ENCODE peak calls at places on chromosomes 1 and 21, in nine cellular contexts. One of them, this sample, is unnamed.

GRCh38 chr1:7046891-7047290 is 261.6 kb downstream of the CAMTA1 start:
- DNase-seq in left ventricle myocardium inferior: no peak
- DNase-seq in mammary epithelial cell: no peak
- DNase-seq in fibroblast of lung: peak; percentile 55
- DNase-seq in astrocyte: peak; percentile 46
- DNase-seq in IMR-90: peak; percentile 6
- DNase-seq in lung: no peak
- DNase-seq in esophagus squamous epithelium: no peak
- DNase-seq in GM23248: peak; percentile 13
- DNase-seq in this sample: no peak

GRCh38 chr1:230414102-230414501 is 12.0 kb downstream of the PGBD5 start:
- DNase-seq in lung: no peak
- DNase-seq in IMR-90: no peak
- DNase-seq in astrocyte: no peak
- DNase-seq in left ventricle myocardium inferior: no peak
- DNase-seq in esophagus squamous epithelium: no peak
- DNase-seq in GM23248: no peak
- DNase-seq in mammary epithelial cell: no peak
- DNase-seq in fibroblast of lung: no peak
- DNase-seq in this sample: no peak

GRCh38 chr21:29658177-29658933 is 281.4 kb downstream of the GRIK1 start:
- DNase-seq in esophagus squamous epithelium: no peak
- DNase-seq in mammary epithelial cell: no peak
- DNase-seq in IMR-90: no peak
- DNase-seq in lung: no peak
- DNase-seq in fibroblast of lung: no peak
- DNase-seq in left ventricle myocardium inferior: no peak
- DNase-seq in GM23248: no peak
- DNase-seq in astrocyte: no peak
- DNase-seq in this sample: no peak

GRCh38 chr1:25672763-25673409 is 56.3 kb downstream of the MAN1C1 start:
- DNase-seq in lung: no peak
- DNase-seq in GM23248: no peak
- DNase-seq in mammary epithelial cell: peak; percentile 19
- DNase-seq in astrocyte: peak; percentile 48
- DNase-seq in fibroblast of lung: peak; percentile 53
- DNase-seq in esophagus squamous epithelium: no peak
- DNase-seq in left ventricle myocardium inferior: no peak
- DNase-seq in IMR-90: peak; percentile 49
- DNase-seq in this sample: no peak

GRCh38 chr1:199723557-199723956 is 304.0 kb upstream of the NR5A2 start:
- DNase-seq in IMR-90: peak; percentile 18
- DNase-seq in mammary epithelial cell: no peak
- DNase-seq in fibroblast of lung: peak; percentile 38
- DNase-seq in GM23248: peak; percentile 66
- DNase-seq in left ventricle myocardium inferior: no peak
- DNase-seq in astrocyte: peak; percentile 14
- DNase-seq in lung: no peak
- DNase-seq in esophagus squamous epithelium: no peak
- DNase-seq in this sample: peak; percentile 57

GRCh38 chr1:247290576-247290975 is 34.7 kb downstream of the VN1R5 start:
- DNase-seq in IMR-90: no peak
- DNase-seq in lung: no peak
- DNase-seq in left ventricle myocardium inferior: no peak
- DNase-seq in esophagus squamous epithelium: no peak
- DNase-seq in astrocyte: no peak
- DNase-seq in GM23248: no peak
- DNase-seq in mammary epithelial cell: no peak
- DNase-seq in fibroblast of lung: no peak
- DNase-seq in this sample: no peak

GRCh38 chr1:223641523-223642039 is 23.9 kb downstream of the CAPN8 start:
- DNase-seq in left ventricle myocardium inferior: no peak
- DNase-seq in fibroblast of lung: no peak
- DNase-seq in mammary epithelial cell: no peak
- DNase-seq in GM23248: no peak
- DNase-seq in astrocyte: no peak
- DNase-seq in lung: peak; percentile 63
- DNase-seq in IMR-90: no peak
- DNase-seq in esophagus squamous epithelium: no peak
- DNase-seq in this sample: no peak

GRCh38 chr1:222930097-222930496 is 115.3 kb downstream of the DISP1 start:
- DNase-seq in mammary epithelial cell: no peak
- DNase-seq in GM23248: no peak
- DNase-seq in IMR-90: no peak
- DNase-seq in left ventricle myocardium inferior: no peak
- DNase-seq in fibroblast of lung: no peak
- DNase-seq in lung: no peak
- DNase-seq in esophagus squamous epithelium: no peak
- DNase-seq in astrocyte: no peak
- DNase-seq in this sample: no peak

GRCh38 chr21:28068455-28069358 is 924.0 kb downstream of the LTN1 start:
- DNase-seq in lung: no peak
- DNase-seq in IMR-90: no peak
- DNase-seq in esophagus squamous epithelium: no peak
- DNase-seq in fibroblast of lung: no peak
- DNase-seq in GM23248: no peak
- DNase-seq in left ventricle myocardium inferior: no peak
- DNase-seq in astrocyte: no peak
- DNase-seq in mammary epithelial cell: no peak
- DNase-seq in this sample: no peak

GRCh38 chr1:42820813-42821212 is 3.6 kb upstream of the SVBP start:
- DNase-seq in esophagus squamous epithelium: no peak
- DNase-seq in astrocyte: no peak
- DNase-seq in left ventricle myocardium inferior: no peak
- DNase-seq in lung: no peak
- DNase-seq in mammary epithelial cell: no peak
- DNase-seq in GM23248: no peak
- DNase-seq in IMR-90: no peak
- DNase-seq in fibroblast of lung: no peak
- DNase-seq in this sample: no peak

GRCh38 chr21:37453350-37453749 is 86.8 kb downstream of the DYRK1A start:
- DNase-seq in IMR-90: no peak
- DNase-seq in astrocyte: no peak
- DNase-seq in GM23248: no peak
- DNase-seq in lung: no peak
- DNase-seq in fibroblast of lung: no peak
- DNase-seq in mammary epithelial cell: no peak
- DNase-seq in left ventricle myocardium inferior: no peak
- DNase-seq in esophagus squamous epithelium: no peak
- DNase-seq in this sample: no peak

GRCh38 chr21:37455504-37455911 is 88.9 kb downstream of the DYRK1A start:
- DNase-seq in IMR-90: peak; percentile 24
- DNase-seq in esophagus squamous epithelium: no peak
- DNase-seq in lung: no peak
- DNase-seq in fibroblast of lung: no peak
- DNase-seq in GM23248: peak; percentile 41
- DNase-seq in astrocyte: no peak
- DNase-seq in mammary epithelial cell: no peak
- DNase-seq in left ventricle myocardium inferior: no peak
- DNase-seq in this sample: no peak

GRCh38 chr21:37451446-37451845 is 84.9 kb downstream of the DYRK1A start:
- DNase-seq in left ventricle myocardium inferior: no peak
- DNase-seq in lung: no peak
- DNase-seq in IMR-90: no peak
- DNase-seq in mammary epithelial cell: no peak
- DNase-seq in astrocyte: no peak
- DNase-seq in GM23248: no peak
- DNase-seq in fibroblast of lung: no peak
- DNase-seq in esophagus squamous epithelium: no peak
- DNase-seq in this sample: no peak

GRCh38 chr21:37452222-37452621 is 85.6 kb downstream of the DYRK1A start:
- DNase-seq in left ventricle myocardium inferior: peak; percentile 31
- DNase-seq in lung: no peak
- DNase-seq in GM23248: peak; percentile 86
- DNase-seq in astrocyte: peak; percentile 92
- DNase-seq in mammary epithelial cell: peak; percentile 24
- DNase-seq in IMR-90: peak; percentile 94
- DNase-seq in fibroblast of lung: peak; percentile 94
- DNase-seq in esophagus squamous epithelium: no peak
- DNase-seq in this sample: peak; percentile 83

GRCh38 chr21:37454869-37455503 is 88.4 kb downstream of the DYRK1A start:
- DNase-seq in lung: no peak
- DNase-seq in esophagus squamous epithelium: no peak
- DNase-seq in astrocyte: no peak
- DNase-seq in IMR-90: no peak
- DNase-seq in left ventricle myocardium inferior: no peak
- DNase-seq in fibroblast of lung: no peak
- DNase-seq in GM23248: no peak
- DNase-seq in mammary epithelial cell: no peak
- DNase-seq in this sample: no peak
- H3K4me1 ChIP-seq in lung: peaks cover 62% of the 10 kb centered on the region
- H3K4me1 ChIP-seq in esophagus squamous epithelium: peaks cover 97% of the 10 kb centered on the region
- H3K4me1 ChIP-seq in astrocyte: peaks cover 54% of the 10 kb centered on the region
- H3K4me1 ChIP-seq in IMR-90: peaks cover 24% of the 10 kb centered on the region
- H3K4me1 ChIP-seq in left ventricle myocardium inferior: peaks cover 99% of the 10 kb centered on the region
- H3K4me1 ChIP-seq in fibroblast of lung: peaks cover 29% of the 10 kb centered on the region
- H3K4me1 ChIP-seq in GM23248: peaks cover 71% of the 10 kb centered on the region
- H3K4me1 ChIP-seq in mammary epithelial cell: peaks cover 18% of the 10 kb centered on the region
- H3K4me1 ChIP-seq in this sample: peaks cover 94% of the 10 kb centered on the region

GRCh38 chr1:19189270-19189669 is 20.8 kb downstream of the UBR4 start:
- DNase-seq in mammary epithelial cell: no peak
- DNase-seq in GM23248: no peak
- DNase-seq in lung: no peak
- DNase-seq in fibroblast of lung: no peak
- DNase-seq in esophagus squamous epithelium: no peak
- DNase-seq in left ventricle myocardium inferior: no peak
- DNase-seq in astrocyte: no peak
- DNase-seq in IMR-90: no peak
- DNase-seq in this sample: no peak

GRCh38 chr1:19191811-19192210 is 18.3 kb downstream of the UBR4 start:
- DNase-seq in astrocyte: no peak
- DNase-seq in mammary epithelial cell: no peak
- DNase-seq in GM23248: no peak
- DNase-seq in IMR-90: no peak
- DNase-seq in lung: no peak
- DNase-seq in left ventricle myocardium inferior: no peak
- DNase-seq in esophagus squamous epithelium: no peak
- DNase-seq in fibroblast of lung: no peak
- DNase-seq in this sample: no peak

GRCh38 chr1:19193004-19193403 is 17.1 kb downstream of the UBR4 start:
- DNase-seq in mammary epithelial cell: no peak
- DNase-seq in GM23248: no peak
- DNase-seq in fibroblast of lung: no peak
- DNase-seq in esophagus squamous epithelium: no peak
- DNase-seq in left ventricle myocardium inferior: no peak
- DNase-seq in lung: no peak
- DNase-seq in astrocyte: no peak
- DNase-seq in IMR-90: no peak
- DNase-seq in this sample: no peak

GRCh38 chr1:19187852-19188251 is 22.2 kb downstream of the UBR4 start:
- DNase-seq in mammary epithelial cell: no peak
- DNase-seq in esophagus squamous epithelium: no peak
- DNase-seq in lung: no peak
- DNase-seq in left ventricle myocardium inferior: no peak
- DNase-seq in IMR-90: no peak
- DNase-seq in astrocyte: no peak
- DNase-seq in fibroblast of lung: no peak
- DNase-seq in GM23248: no peak
- DNase-seq in this sample: no peak

GRCh38 chr1:19190468-19190867 is 19.6 kb downstream of the UBR4 start:
- DNase-seq in mammary epithelial cell: no peak
- DNase-seq in fibroblast of lung: no peak
- DNase-seq in esophagus squamous epithelium: no peak
- DNase-seq in astrocyte: no peak
- DNase-seq in IMR-90: no peak
- DNase-seq in lung: no peak
- DNase-seq in GM23248: no peak
- DNase-seq in left ventricle myocardium inferior: no peak
- DNase-seq in this sample: no peak
- H3K36me3 ChIP-seq in mammary epithelial cell: peaks cover 47% of the 10 kb centered on the region
- H3K36me3 ChIP-seq in fibroblast of lung: peaks cover 22% of the 10 kb centered on the region
- H3K36me3 ChIP-seq in esophagus squamous epithelium: peaks cover 100% of the 10 kb centered on the region
- H3K36me3 ChIP-seq in astrocyte: peaks cover 55% of the 10 kb centered on the region
- H3K36me3 ChIP-seq in IMR-90: peaks cover 61% of the 10 kb centered on the region
- H3K36me3 ChIP-seq in lung: peaks cover 52% of the 10 kb centered on the region
- H3K36me3 ChIP-seq in GM23248: peaks cover 66% of the 10 kb centered on the region
- H3K36me3 ChIP-seq in left ventricle myocardium inferior: peaks cover 89% of the 10 kb centered on the region
- H3K36me3 ChIP-seq in this sample: peaks cover 90% of the 10 kb centered on the region

GRCh38 chr1:2195785-2196184 is 1.2 kb upstream of the FAAP20 start:
- DNase-seq in astrocyte: no peak
- DNase-seq in fibroblast of lung: no peak
- DNase-seq in GM23248: no peak
- DNase-seq in left ventricle myocardium inferior: no peak
- DNase-seq in IMR-90: no peak
- DNase-seq in mammary epithelial cell: no peak
- DNase-seq in esophagus squamous epithelium: no peak
- DNase-seq in lung: no peak
- DNase-seq in this sample: no peak

GRCh38 chr1:2194319-2194897 is at the start of gene FAAP20:
- DNase-seq in GM23248: peak; percentile 91
- DNase-seq in mammary epithelial cell: no peak
- DNase-seq in left ventricle myocardium inferior: peak; percentile 77
- DNase-seq in fibroblast of lung: peak; percentile 53
- DNase-seq in astrocyte: peak; percentile 20
- DNase-seq in esophagus squamous epithelium: no peak
- DNase-seq in lung: no peak
- DNase-seq in IMR-90: peak; percentile 54
- DNase-seq in this sample: peak; percentile 92

GRCh38 chr1:2193514-2194251 is 889 bp downstream of the FAAP20 start:
- DNase-seq in esophagus squamous epithelium: no peak
- DNase-seq in GM23248: no peak
- DNase-seq in IMR-90: no peak
- DNase-seq in left ventricle myocardium inferior: no peak
- DNase-seq in fibroblast of lung: no peak
- DNase-seq in astrocyte: no peak
- DNase-seq in mammary epithelial cell: no peak
- DNase-seq in lung: no peak
- DNase-seq in this sample: no peak

GRCh38 chr1:2196901-2197638 is 2.5 kb upstream of the FAAP20 start:
- DNase-seq in IMR-90: no peak
- DNase-seq in esophagus squamous epithelium: no peak
- DNase-seq in lung: no peak
- DNase-seq in GM23248: no peak
- DNase-seq in left ventricle myocardium inferior: no peak
- DNase-seq in mammary epithelial cell: no peak
- DNase-seq in fibroblast of lung: no peak
- DNase-seq in astrocyte: no peak
- DNase-seq in this sample: no peak

GRCh38 chr1:2194898-2195673 is 514 bp upstream of the FAAP20 start:
- DNase-seq in lung: peak; percentile 88
- DNase-seq in GM23248: peak; percentile 97
- DNase-seq in left ventricle myocardium inferior: peak; percentile 91
- DNase-seq in fibroblast of lung: peak; percentile 79
- DNase-seq in IMR-90: peak; percentile 77
- DNase-seq in astrocyte: peak; percentile 61
- DNase-seq in mammary epithelial cell: peak; percentile 85
- DNase-seq in esophagus squamous epithelium: peak; percentile 73
- DNase-seq in this sample: peak; percentile 94
- H3K4me1 ChIP-seq in lung: peaks cover 6% of the 10 kb centered on the region
- H3K4me1 ChIP-seq in GM23248: peaks cover 26% of the 10 kb centered on the region
- H3K4me1 ChIP-seq in left ventricle myocardium inferior: peaks cover 73% of the 10 kb centered on the region
- H3K4me1 ChIP-seq in fibroblast of lung: peaks cover 20% of the 10 kb centered on the region
- H3K4me1 ChIP-seq in IMR-90: peaks cover 32% of the 10 kb centered on the region
- H3K4me1 ChIP-seq in astrocyte: peaks cover 27% of the 10 kb centered on the region
- H3K4me1 ChIP-seq in mammary epithelial cell: peaks cover 37% of the 10 kb centered on the region
- H3K4me1 ChIP-seq in esophagus squamous epithelium: peaks cover 77% of the 10 kb centered on the region
- H3K4me1 ChIP-seq in this sample: peaks cover 46% of the 10 kb centered on the region

DNA sequence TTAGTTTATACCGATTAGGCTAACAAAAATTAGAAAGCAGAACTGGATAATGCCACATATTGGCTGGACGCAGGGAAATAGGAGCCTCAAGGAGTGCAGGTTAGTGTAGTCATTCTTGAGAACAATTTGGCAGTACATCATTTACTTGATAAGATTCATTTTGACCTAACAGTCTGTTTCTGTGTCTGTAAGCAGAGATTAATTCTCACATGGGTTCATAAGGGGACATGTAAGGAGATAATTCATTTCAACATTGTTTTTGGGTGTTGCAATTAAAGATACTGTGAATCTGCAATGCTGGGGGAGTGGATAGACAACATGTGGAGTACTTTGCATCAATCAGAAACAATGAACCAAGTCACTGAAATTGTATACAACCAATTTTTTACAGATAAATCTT is 32.0 kb downstream of the AGO3 start:
- DNase-seq in esophagus squamous epithelium: no peak
- DNase-seq in astrocyte: no peak
- DNase-seq in fibroblast of lung: no peak
- DNase-seq in left ventricle myocardium inferior: no peak
- DNase-seq in mammary epithelial cell: no peak
- DNase-seq in IMR-90: no peak
- DNase-seq in GM23248: no peak
- DNase-seq in lung: no peak
- DNase-seq in this sample: no peak
- H3K36me3 ChIP-seq in esophagus squamous epithelium: peaks cover 9% of the 10 kb centered on the region
- H3K36me3 ChIP-seq in astrocyte: no peaks in the 10 kb centered on the region
- H3K36me3 ChIP-seq in fibroblast of lung: no peaks in the 10 kb centered on the region
- H3K36me3 ChIP-seq in left ventricle myocardium inferior: peaks cover 10% of the 10 kb centered on the region
- H3K36me3 ChIP-seq in mammary epithelial cell: no peaks in the 10 kb centered on the region
- H3K36me3 ChIP-seq in IMR-90: peaks cover 2% of the 10 kb centered on the region
- H3K36me3 ChIP-seq in GM23248: peaks cover 6% of the 10 kb centered on the region
- H3K36me3 ChIP-seq in lung: no peaks in the 10 kb centered on the region
- H3K36me3 ChIP-seq in this sample: no peaks in the 10 kb centered on the region

This sample was measured in adipocyte.